ENCODE peak calls at places on chromosomes 2 and 18, in four cellular contexts. H is GM20000, V is WTC11, L is GM13977. Y is an unnamed sample.

GRCh38 chr2:144505245-144505801 is 14.6 kb downstream of the ZEB2 start:
- DNase-seq in H (no peak), V (no peak), L (no peak), Y (no peak)

GRCh38 chr18:57440331-57441101 is 5.3 kb downstream of the ONECUT2 start:
- DNase-seq in H (peak), V (peak), L (peak), Y (no peak)

GRCh38 chr2:112018846-112019245 is 36.2 kb upstream of the TMEM87B start:
- DNase-seq in H (no peak), V (no peak), L (no peak), Y (no peak)

GRCh38 chr2:44680983-44681481 is 260.5 kb upstream of the SIX3 start:
- DNase-seq in H (no peak), V (no peak), L (no peak), Y (no peak)

GRCh38 chr18:62460851-62461300 is 61.9 kb upstream of the ZCCHC2 start:
- DNase-seq in H (no peak), V (no peak), L (no peak), Y (no peak)

GRCh38 chr2:66789741-66790140 is 354.8 kb downstream of the MEIS1 start:
- DNase-seq in H (no peak), V (no peak), L (no peak), Y (no peak)

GRCh38 chr2:2826209-2826551 is 495.1 kb upstream of the MYT1L start:
- DNase-seq in H (no peak), V (no peak), L (no peak), Y (no peak)

GRCh38 chr18:9101730-9102390 is 639 bp upstream of the NDUFV2 start:
- DNase-seq in H (peak), V (no peak), L (peak), Y (no peak)

GRCh38 chr2:10647886-10648605 is 41.7 kb downstream of the NOL10 start:
- DNase-seq in H (no peak), V (no peak), L (no peak), Y (no peak)

GRCh38 chr2:30233142-30233961 is 2.0 kb downstream of the LBH start:
- DNase-seq in H (no peak), V (no peak), L (no peak), Y (no peak)

GRCh38 chr2:61763605-61764034 is 90.2 kb downstream of the FAM161A start:
- DNase-seq in H (peak), V (no peak), L (peak), Y (peak)

GRCh38 chr2:43021791-43022500 is 204.5 kb downstream of the ZFP36L2 start:
- DNase-seq in H (no peak), V (peak), L (no peak), Y (peak)

Y was measured in iPS-NIHi11.